ENCODE peak calls at places on chromosome 1, in eight cellular contexts. B is astrocyte, M is heart right ventricle, V is BE2C, Q is GM06990, C is GM23248, L is upper lobe of right lung, T is mammary epithelial cell. J is an unnamed sample.

GRCh38 chr1:167453156-167453555 is 65.2 kb downstream of the CD247 start:
- DNase-seq in V (no peak), Q (no peak), M (no peak), T (no peak), L (no peak), B (no peak), C (no peak), J (no peak)

GRCh38 chr1:149888999-149889289 is 10.4 kb upstream of the BOLA1 start:
- DNase-seq in V (no peak), C (peak; percentile 80), T (peak; percentile 44), L (no peak), Q (no peak), B (no peak), M (no peak), J (no peak)

GRCh38 chr1:211371406-211372105 is 44.9 kb downstream of the TRAF5 start:
- DNase-seq in B (peak; percentile 73), C (no peak), M (no peak), T (peak; percentile 63), Q (no peak), V (no peak), L (no peak), J (no peak)

GRCh38 chr1:243325305-243325890 is 69.6 kb downstream of the SDCCAG8 start:
- DNase-seq in L (no peak), Q (no peak), T (peak; percentile 25), V (peak; percentile 22), C (peak; percentile 66), B (peak; percentile 36), M (no peak), J (peak; percentile 30)

GRCh38 chr1:15334995-15335394 is 74.7 kb upstream of the EFHD2 start:
- DNase-seq in T (no peak), B (no peak), L (peak; percentile 19), M (no peak), C (no peak), V (no peak), Q (no peak), J (no peak)

GRCh38 chr1:235079443-235079967 is 49.1 kb downstream of the TOMM20 start:
- DNase-seq in M (no peak), Q (peak; percentile 82), L (peak; percentile 90), B (peak; percentile 74), T (peak; percentile 99), C (peak; percentile 35), V (no peak), J (peak; percentile 80)

GRCh38 chr1:67307251-67308060 is at the start of gene IL12RB2:
- DNase-seq in V (no peak), C (peak; percentile 5), M (peak; percentile 12), B (no peak), T (no peak), L (peak; percentile 63), Q (peak; percentile 11), J (no peak)

GRCh38 chr1:227947425-227947677 is 381 bp downstream of the WNT9A start:
- DNase-seq in T (peak; percentile 36), B (no peak), Q (no peak), V (no peak), M (no peak), L (no peak), C (peak; percentile 53), J (no peak)

GRCh38 chr1:214296860-214297699 is 16.1 kb downstream of the SMYD2 start:
- DNase-seq in Q (no peak), T (peak; percentile 46), C (peak; percentile 90), L (no peak), M (no peak), V (no peak), B (peak; percentile 95), J (no peak)

GRCh38 chr1:94072840-94073516 is 48.0 kb downstream of the ABCA4 start:
- DNase-seq in M (no peak), Q (no peak), V (no peak), C (no peak), L (no peak), B (no peak), T (no peak), J (no peak)

GRCh38 chr1:16321176-16321867 is 31.0 kb downstream of the FBXO42 start:
- DNase-seq in V (no peak), T (peak; percentile 78), L (no peak), Q (no peak), B (no peak), M (no peak), C (peak; percentile 29), J (peak; percentile 49)

GRCh38 chr1:36151845-36152203 is 2.5 kb upstream of the TRAPPC3 start:
- DNase-seq in C (peak; percentile 59), B (no peak), Q (peak; percentile 46), M (peak; percentile 37), V (no peak), T (no peak), L (no peak), J (no peak)

GRCh38 chr1:171637928-171638576 is 14.4 kb downstream of the MYOC start:
- DNase-seq in M (no peak), B (no peak), Q (no peak), C (peak; percentile 3), L (no peak), V (no peak), T (no peak), J (no peak)

GRCh38 chr1:110591956-110592355 is 14.2 kb downstream of the KCNA2 start:
- DNase-seq in M (no peak), Q (no peak), L (no peak), B (no peak), V (no peak), T (no peak), C (no peak), J (no peak)

GRCh38 chr1:228935198-228935663 is 200.0 kb downstream of the RHOU start:
- DNase-seq in C (no peak), T (no peak), B (no peak), V (no peak), Q (no peak), M (no peak), L (no peak), J (no peak)

GRCh38 chr1:165574295-165574694 is 30.5 kb downstream of the LRRC52 start:
- DNase-seq in T (no peak), L (no peak), V (no peak), B (no peak), M (no peak), C (no peak), Q (no peak), J (no peak)

GRCh38 chr1:165577707-165578106 is 33.9 kb downstream of the LRRC52 start:
- DNase-seq in T (no peak), M (no peak), L (no peak), Q (no peak), B (no peak), C (no peak), V (no peak), J (no peak)

GRCh38 chr1:165570078-165570477 is 26.3 kb downstream of the LRRC52 start:
- DNase-seq in C (no peak), Q (no peak), M (no peak), T (no peak), B (no peak), L (no peak), V (no peak), J (no peak)

GRCh38 chr1:165575700-165576099 is 31.9 kb downstream of the LRRC52 start:
- DNase-seq in V (no peak), B (no peak), L (no peak), C (no peak), M (peak; percentile 17), Q (no peak), T (no peak), J (no peak)

GRCh38 chr1:165573787-165574186 is 30.0 kb downstream of the LRRC52 start:
- DNase-seq in L (no peak), B (no peak), C (no peak), T (no peak), V (no peak), M (no peak), Q (no peak), J (no peak)
- H3K27me3 ChIP-seq in L (no peaks in the 10 kb centered on the region), B (no peaks in the 10 kb centered on the region), C (peaks cover 25% of the 10 kb centered on the region), T (peaks cover 5% of the 10 kb centered on the region), V (peaks cover 9% of the 10 kb centered on the region), M (no peaks in the 10 kb centered on the region), Q (peaks cover 2% of the 10 kb centered on the region), J (peaks cover 3% of the 10 kb centered on the region)

GRCh38 chr1:205493241-205494085 is 11.0 kb upstream of the CDK18 start:
- DNase-seq in V (peak; percentile 41), L (no peak), T (peak; percentile 85), B (peak; percentile 74), M (peak; percentile 34), C (peak; percentile 88), Q (no peak), J (no peak)
- H3K27me3 ChIP-seq in V (no peaks in the 10 kb centered on the region), L (peaks cover 7% of the 10 kb centered on the region), T (no peaks in the 10 kb centered on the region), B (peaks cover 40% of the 10 kb centered on the region), M (no peaks in the 10 kb centered on the region), C (peaks cover 11% of the 10 kb centered on the region), Q (peaks cover 7% of the 10 kb centered on the region), J (peaks cover 7% of the 10 kb centered on the region)

GRCh38 chr1:226546926-226547325 is 1.6 kb upstream of the STUM start:
- DNase-seq in T (no peak), L (no peak), C (no peak), M (no peak), B (no peak), Q (no peak), V (no peak), J (no peak)

GRCh38 chr1:226549094-226549936 is 751 bp downstream of the STUM start:
- DNase-seq in Q (no peak), B (no peak), C (peak; percentile 21), L (no peak), V (no peak), T (no peak), M (no peak), J (no peak)

GRCh38 chr1:226549937-226550670 is 1.5 kb downstream of the STUM start:
- DNase-seq in M (peak; percentile 52), C (peak; percentile 46), T (peak; percentile 15), Q (no peak), B (no peak), L (no peak), V (no peak), J (peak; percentile 1)

GRCh38 chr1:226547754-226548191 is 791 bp upstream of the STUM start:
- DNase-seq in V (peak; percentile 87), L (peak; percentile 85), C (peak; percentile 93), B (peak; percentile 80), Q (no peak), M (peak; percentile 75), T (peak; percentile 81), J (peak; percentile 45)

GRCh38 chr1:226548281-226549093 is at the start of gene STUM:
- DNase-seq in V (peak; percentile 40), B (peak; percentile 12), Q (no peak), M (peak; percentile 46), L (peak; percentile 71), C (peak; percentile 72), T (peak; percentile 16), J (no peak)
- H3K27me3 ChIP-seq in V (peaks cover 32% of the 10 kb centered on the region), B (peaks cover 54% of the 10 kb centered on the region), Q (peaks cover 5% of the 10 kb centered on the region), M (peaks cover 15% of the 10 kb centered on the region), L (peaks cover 20% of the 10 kb centered on the region), C (peaks cover 68% of the 10 kb centered on the region), T (peaks cover 12% of the 10 kb centered on the region), J (peaks cover 47% of the 10 kb centered on the region)

DNA sequence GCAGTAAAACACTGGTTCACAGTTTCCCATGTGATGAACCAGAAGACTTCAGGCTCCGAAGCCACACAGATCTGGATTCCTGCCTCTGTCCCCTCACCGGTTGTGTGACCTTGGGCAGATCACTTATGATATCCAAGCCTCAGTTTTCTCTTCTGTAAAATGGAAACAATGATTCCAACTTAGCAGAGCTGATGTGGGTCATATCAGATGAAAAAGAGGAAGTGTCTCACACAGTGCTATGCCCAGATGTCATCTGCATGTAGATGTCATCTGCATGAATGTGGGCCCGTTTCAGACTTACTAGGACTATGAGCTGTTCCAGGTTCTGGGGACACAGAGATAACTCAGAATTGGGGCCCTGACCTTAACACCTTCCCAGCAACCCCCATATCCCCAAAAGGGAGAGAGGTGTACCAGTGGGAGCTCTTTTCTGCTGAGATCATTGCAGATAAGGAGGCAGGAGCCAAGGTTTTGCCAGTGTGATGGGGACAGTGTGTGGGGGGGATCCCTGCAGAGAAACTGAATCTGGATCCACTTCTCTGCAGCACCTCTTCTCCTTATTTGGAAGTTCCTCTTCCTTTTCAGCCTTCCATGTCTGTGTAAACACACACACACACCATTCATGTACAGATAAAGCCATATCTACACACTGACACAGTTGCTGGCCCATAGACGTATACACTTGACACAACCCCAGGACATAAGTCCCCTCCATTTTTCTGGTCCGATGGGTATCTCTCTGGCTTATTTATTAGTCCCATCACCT is 5.0 kb upstream of the ADGRB2 start:
- DNase-seq in V (no peak), Q (no peak), T (no peak), L (no peak), B (no peak), C (no peak), M (no peak), J (no peak)
- H3K27me3 ChIP-seq in V (no peaks in the 10 kb centered on the region), Q (peaks cover 3% of the 10 kb centered on the region), T (peaks cover 5% of the 10 kb centered on the region), L (peaks cover 45% of the 10 kb centered on the region), B (peaks cover 31% of the 10 kb centered on the region), C (peaks cover 26% of the 10 kb centered on the region), M (peaks cover 40% of the 10 kb centered on the region), J (peaks cover 36% of the 10 kb centered on the region)

J was measured in keratinocyte.